ENCODE peak calls at places on chromosomes 11 and 22, in four cellular contexts. One of them, this sample, is unnamed.

GRCh38 chr11:62905927-62906531 is 15.1 kb downstream of the CHRM1 start:
- DNase-seq in mesenchymal stem cell: peak; percentile 79
- DNase-seq in esophagus muscularis mucosa: peak; percentile 94
- DNase-seq in spleen: peak; percentile 90
- DNase-seq in this sample: peak; percentile 87

GRCh38 chr11:35237860-35238715 is 99.1 kb downstream of the CD44 start:
- DNase-seq in mesenchymal stem cell: no peak
- DNase-seq in esophagus muscularis mucosa: no peak
- DNase-seq in spleen: no peak
- DNase-seq in this sample: no peak

GRCh38 chr11:13606701-13607100 is 61.8 kb upstream of the FAR1 start:
- DNase-seq in mesenchymal stem cell: no peak
- DNase-seq in spleen: no peak
- DNase-seq in esophagus muscularis mucosa: no peak
- DNase-seq in this sample: no peak

GRCh38 chr11:109229682-109230081 is 192.3 kb upstream of the C11orf87 start:
- DNase-seq in esophagus muscularis mucosa: no peak
- DNase-seq in spleen: no peak
- DNase-seq in mesenchymal stem cell: peak; percentile 29
- DNase-seq in this sample: no peak

GRCh38 chr11:14185461-14185860 is 173.5 kb downstream of the RRAS2 start:
- DNase-seq in mesenchymal stem cell: no peak
- DNase-seq in esophagus muscularis mucosa: peak; percentile 55
- DNase-seq in spleen: no peak
- DNase-seq in this sample: no peak

GRCh38 chr11:115324569-115325432 is 179.4 kb downstream of the CADM1 start:
- DNase-seq in spleen: no peak
- DNase-seq in esophagus muscularis mucosa: no peak
- DNase-seq in mesenchymal stem cell: peak; percentile 75
- DNase-seq in this sample: no peak

GRCh38 chr11:48210052-48210451 is 6.6 kb upstream of the OR4B1 start:
- DNase-seq in spleen: no peak
- DNase-seq in esophagus muscularis mucosa: no peak
- DNase-seq in mesenchymal stem cell: no peak
- DNase-seq in this sample: no peak

GRCh38 chr22:40512426-40513136 is 123.9 kb downstream of the MRTFA start:
- DNase-seq in mesenchymal stem cell: peak; percentile 100
- DNase-seq in esophagus muscularis mucosa: no peak
- DNase-seq in spleen: no peak
- DNase-seq in this sample: peak; percentile 77

GRCh38 chr11:74179234-74180126 is 8.4 kb downstream of the PPME1 start:
- DNase-seq in esophagus muscularis mucosa: no peak
- DNase-seq in spleen: no peak
- DNase-seq in mesenchymal stem cell: peak; percentile 46
- DNase-seq in this sample: no peak

DNA sequence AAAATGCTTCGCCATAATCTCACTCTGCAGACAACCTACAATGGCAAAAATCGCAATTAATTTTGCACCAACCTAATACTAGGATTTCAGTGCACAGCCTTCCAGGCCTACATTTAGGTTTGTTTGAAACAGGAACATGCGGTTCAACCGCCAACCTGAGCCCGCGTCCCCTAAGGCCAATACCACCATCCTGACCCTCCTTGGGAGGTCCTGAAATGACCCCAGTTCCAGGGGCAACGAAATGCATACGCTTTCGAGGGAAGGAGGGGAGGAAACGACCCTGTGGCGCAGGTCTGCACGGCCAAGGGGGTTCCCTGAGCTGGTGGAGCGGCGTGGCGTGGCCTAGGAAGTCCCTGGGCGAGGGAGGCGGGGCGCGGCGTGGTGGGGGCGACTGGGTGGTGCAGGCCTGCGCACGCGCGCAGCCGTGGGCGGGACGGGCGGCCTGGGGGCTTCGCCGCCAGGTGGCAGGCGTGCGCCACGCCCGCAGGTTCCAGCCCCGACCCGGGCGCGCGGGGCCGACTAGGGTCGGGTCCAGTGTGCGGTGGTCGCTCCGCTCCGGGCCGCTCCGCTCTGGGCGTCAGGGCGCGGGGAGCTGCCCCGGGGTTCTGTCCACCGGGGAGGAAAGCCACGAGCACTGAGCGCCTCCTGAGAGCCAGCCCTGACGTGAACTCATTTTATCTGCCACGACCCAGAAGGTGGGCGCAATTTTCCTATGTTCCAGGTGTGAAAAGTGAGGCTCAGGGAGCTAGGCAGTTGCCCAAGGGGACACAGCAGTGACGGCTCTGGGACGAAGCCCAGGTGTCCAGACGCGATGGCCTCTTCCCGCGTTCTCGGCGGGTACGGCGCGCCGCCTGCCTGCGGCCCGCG is 94.2 kb downstream of the SWAP70 start:
- DNase-seq in esophagus muscularis mucosa: peak; percentile 95
- DNase-seq in mesenchymal stem cell: peak; percentile 76
- DNase-seq in spleen: peak; percentile 98
- DNase-seq in this sample: peak; percentile 88
- H3K4me3 ChIP-seq in esophagus muscularis mucosa: peak overlapping the region; percentile 68
- H3K4me3 ChIP-seq in mesenchymal stem cell: peak overlapping the region; percentile 77
- H3K4me3 ChIP-seq in spleen: peak overlapping the region; percentile 73
- H3K4me3 ChIP-seq in this sample: peak overlapping the region; percentile 61

DNA sequence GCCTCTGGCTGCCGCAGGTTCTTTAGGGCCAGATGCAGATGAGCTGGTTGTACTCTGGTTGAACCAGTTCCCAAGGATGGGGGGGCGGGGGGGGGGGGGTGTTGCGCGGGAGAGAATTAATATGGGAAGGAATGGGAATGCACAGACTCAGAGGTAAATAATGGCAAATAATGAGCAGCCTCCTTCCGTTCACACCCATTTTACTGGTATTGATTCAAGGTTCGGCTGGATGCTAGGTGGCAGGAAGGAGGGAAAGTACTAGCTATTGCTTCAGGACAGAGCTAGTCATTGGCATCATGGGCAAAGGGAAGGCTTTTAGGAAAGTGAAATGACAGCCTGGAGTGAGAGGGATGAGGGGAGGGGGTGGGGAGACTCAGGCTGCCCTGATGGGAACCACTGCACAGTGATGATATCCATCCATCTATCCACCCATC is at the start of gene VSTM5:
- DNase-seq in esophagus muscularis mucosa: no peak
- DNase-seq in mesenchymal stem cell: no peak
- DNase-seq in spleen: no peak
- DNase-seq in this sample: no peak
- H3K27ac ChIP-seq in esophagus muscularis mucosa: peak within 1 kb of the TSS; percentile 42
- H3K27ac ChIP-seq in mesenchymal stem cell: no peak within 1 kb of the TSS
- H3K27ac ChIP-seq in spleen: no peak within 1 kb of the TSS
- H3K27ac ChIP-seq in this sample: no peak within 1 kb of the TSS

GRCh38 chr11:119721129-119722120 is 7.6 kb downstream of the NECTIN1 start:
- DNase-seq in spleen: no peak
- DNase-seq in mesenchymal stem cell: peak; percentile 9
- DNase-seq in esophagus muscularis mucosa: no peak
- DNase-seq in this sample: no peak

GRCh38 chr11:119720311-119720710 is 8.7 kb downstream of the NECTIN1 start:
- DNase-seq in mesenchymal stem cell: no peak
- DNase-seq in spleen: peak; percentile 66
- DNase-seq in esophagus muscularis mucosa: no peak
- DNase-seq in this sample: no peak

GRCh38 chr11:119723952-119724325 is 5.1 kb downstream of the NECTIN1 start:
- DNase-seq in mesenchymal stem cell: no peak
- DNase-seq in esophagus muscularis mucosa: no peak
- DNase-seq in spleen: no peak
- DNase-seq in this sample: no peak

GRCh38 chr11:119723243-119723951 is 5.6 kb downstream of the NECTIN1 start:
- DNase-seq in mesenchymal stem cell: no peak
- DNase-seq in esophagus muscularis mucosa: no peak
- DNase-seq in spleen: no peak
- DNase-seq in this sample: no peak

GRCh38 chr11:119722281-119722794 is 6.7 kb downstream of the NECTIN1 start:
- DNase-seq in mesenchymal stem cell: no peak
- DNase-seq in esophagus muscularis mucosa: no peak
- DNase-seq in spleen: no peak
- DNase-seq in this sample: no peak
- H3K4me1 ChIP-seq in mesenchymal stem cell: peaks cover 26% of the 10 kb centered on the region
- H3K4me1 ChIP-seq in esophagus muscularis mucosa: peaks cover 10% of the 10 kb centered on the region
- H3K4me1 ChIP-seq in spleen: peaks cover 13% of the 10 kb centered on the region
- H3K4me1 ChIP-seq in this sample: peaks cover 5% of the 10 kb centered on the region

GRCh38 chr11:128469220-128469619 is 118.1 kb downstream of the ETS1 start:
- DNase-seq in spleen: peak; percentile 87
- DNase-seq in mesenchymal stem cell: no peak
- DNase-seq in esophagus muscularis mucosa: peak; percentile 55
- DNase-seq in this sample: no peak
- H3K4me3 ChIP-seq in spleen: no peak overlapping the region
- H3K4me3 ChIP-seq in mesenchymal stem cell: no peak overlapping the region
- H3K4me3 ChIP-seq in esophagus muscularis mucosa: no peak overlapping the region
- H3K4me3 ChIP-seq in this sample: no peak overlapping the region

GRCh38 chr22:44361391-44362126 is 48.8 kb upstream of the SHISAL1 start:
- DNase-seq in esophagus muscularis mucosa: no peak
- DNase-seq in spleen: peak; percentile 54
- DNase-seq in mesenchymal stem cell: no peak
- DNase-seq in this sample: no peak
- H3K27ac ChIP-seq in esophagus muscularis mucosa: peak overlapping the region; percentile 84
- H3K27ac ChIP-seq in spleen: no peak overlapping the region
- H3K27ac ChIP-seq in mesenchymal stem cell: no peak overlapping the region
- H3K27ac ChIP-seq in this sample: no peak overlapping the region

DNA sequence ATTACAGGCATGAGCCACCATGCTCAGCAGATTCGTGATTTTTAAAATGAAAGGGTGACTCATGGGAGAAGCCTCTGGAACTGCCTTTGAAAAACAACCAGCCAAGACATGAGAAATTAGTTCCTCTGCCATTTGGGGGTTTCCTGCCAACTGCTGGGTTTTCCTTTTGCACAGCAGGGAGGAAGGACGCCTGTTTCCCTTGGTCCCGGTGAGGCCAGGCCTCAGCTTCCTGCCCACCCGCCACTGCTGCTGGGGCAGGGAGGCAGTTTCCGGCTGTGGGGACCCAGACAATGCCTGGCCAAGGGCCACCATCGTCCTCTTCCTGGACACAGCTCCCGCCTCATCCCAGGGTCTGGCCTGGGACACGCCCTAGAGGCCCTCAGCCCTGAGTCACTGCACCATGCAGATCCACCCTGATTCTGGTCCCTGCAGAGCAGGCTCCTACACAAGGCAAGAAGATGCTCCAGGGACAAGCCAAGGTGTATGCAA is 10.2 kb downstream of the PPM1F start:
- DNase-seq in mesenchymal stem cell: peak; percentile 91
- DNase-seq in esophagus muscularis mucosa: no peak
- DNase-seq in spleen: peak; percentile 92
- DNase-seq in this sample: peak; percentile 79
- H3K4me1 ChIP-seq in mesenchymal stem cell: peaks cover 58% of the 10 kb centered on the region
- H3K4me1 ChIP-seq in esophagus muscularis mucosa: peaks cover 87% of the 10 kb centered on the region
- H3K4me1 ChIP-seq in spleen: peaks cover 86% of the 10 kb centered on the region
- H3K4me1 ChIP-seq in this sample: peaks cover 17% of the 10 kb centered on the region

GRCh38 chr11:124863137-124863825 is 2.0 kb upstream of the ROBO3 start:
- DNase-seq in mesenchymal stem cell: peak; percentile 43
- DNase-seq in esophagus muscularis mucosa: no peak
- DNase-seq in spleen: no peak
- DNase-seq in this sample: no peak
- H3K4me3 ChIP-seq in mesenchymal stem cell: peak overlapping the region; percentile 73
- H3K4me3 ChIP-seq in esophagus muscularis mucosa: peak overlapping the region; percentile 35
- H3K4me3 ChIP-seq in spleen: peak overlapping the region; percentile 24
- H3K4me3 ChIP-seq in this sample: no peak overlapping the region

GRCh38 chr22:24496661-24497060 is 1.5 kb downstream of the UPB1 start:
- DNase-seq in mesenchymal stem cell: no peak
- DNase-seq in esophagus muscularis mucosa: no peak
- DNase-seq in spleen: no peak
- DNase-seq in this sample: no peak

GRCh38 chr22:24496234-24496633 is 1.1 kb downstream of the UPB1 start:
- DNase-seq in spleen: no peak
- DNase-seq in mesenchymal stem cell: no peak
- DNase-seq in esophagus muscularis mucosa: no peak
- DNase-seq in this sample: no peak

GRCh38 chr22:24499706-24500105 is 4.6 kb downstream of the UPB1 start:
- DNase-seq in spleen: peak; percentile 35
- DNase-seq in esophagus muscularis mucosa: no peak
- DNase-seq in mesenchymal stem cell: no peak
- DNase-seq in this sample: no peak

GRCh38 chr22:24498826-24499225 is 3.7 kb downstream of the UPB1 start:
- DNase-seq in spleen: no peak
- DNase-seq in mesenchymal stem cell: no peak
- DNase-seq in esophagus muscularis mucosa: no peak
- DNase-seq in this sample: no peak

GRCh38 chr22:24497879-24498278 is 2.7 kb downstream of the UPB1 start:
- DNase-seq in esophagus muscularis mucosa: no peak
- DNase-seq in mesenchymal stem cell: no peak
- DNase-seq in spleen: no peak
- DNase-seq in this sample: no peak
- H3K27ac ChIP-seq in esophagus muscularis mucosa: no peak overlapping the region
- H3K27ac ChIP-seq in mesenchymal stem cell: no peak overlapping the region
- H3K27ac ChIP-seq in spleen: no peak overlapping the region
- H3K27ac ChIP-seq in this sample: no peak overlapping the region

GRCh38 chr11:104858882-104859735 is 39.2 kb downstream of the CASP12 start:
- DNase-seq in spleen: peak; percentile 73
- DNase-seq in esophagus muscularis mucosa: no peak
- DNase-seq in mesenchymal stem cell: peak; percentile 7
- DNase-seq in this sample: no peak
- H3K4me1 ChIP-seq in spleen: peaks cover 14% of the 10 kb centered on the region
- H3K4me1 ChIP-seq in esophagus muscularis mucosa: no peaks in the 10 kb centered on the region
- H3K4me1 ChIP-seq in mesenchymal stem cell: no peaks in the 10 kb centered on the region
- H3K4me1 ChIP-seq in this sample: no peaks in the 10 kb centered on the region